ENCODE peak calls at places on chromosomes 6 and 20, in nine cellular contexts. F is tibial artery; P is dorsolateral prefrontal cortex; B is GM12878; D is stomach; W is neural progenitor cell; O is body of pancreas; A is CD8-positive, alpha-beta T cell; L is transverse colon. N is an unnamed sample.
A peak's percentile ranks its signal among the peaks of the same experiment; 100 is the strongest.

GRCh38 chr6:422423-423061 is 31.0 kb downstream of the IRF4 start:
- DNase-seq in F (no peak), P (no peak), B (no peak), D (no peak), W (no peak), O (no peak), A (peak; percentile 58), L (no peak), N (peak; percentile 23)

GRCh38 chr6:30007132-30007764 is 53.8 kb upstream of the POLR1H start:
- DNase-seq in F (no peak), P (no peak), B (no peak), D (peak; percentile 47), W (peak; percentile 63), O (peak; percentile 53), A (peak; percentile 29), L (peak; percentile 18), N (peak; percentile 29)

GRCh38 chr6:45454008-45454911 is 76.5 kb upstream of the SUPT3H start:
- DNase-seq in F (no peak), P (no peak), B (no peak), D (no peak), W (no peak), O (no peak), A (no peak), L (no peak), N (peak; percentile 27)

GRCh38 chr20:6525447-6526303 is 241.8 kb upstream of the BMP2 start:
- DNase-seq in F (no peak), P (no peak), B (no peak), D (no peak), W (peak; percentile 22), O (no peak), A (no peak), L (no peak), N (peak; percentile 73)

GRCh38 chr20:49486064-49486463 is 3.6 kb upstream of the KCNB1 start:
- DNase-seq in F (no peak), P (no peak), B (no peak), D (no peak), W (no peak), O (no peak), A (no peak), L (no peak), N (no peak)

GRCh38 chr6:45722876-45723275 is 292.8 kb downstream of the CLIC5 start:
- DNase-seq in F (no peak), P (no peak), B (no peak), D (no peak), W (no peak), O (no peak), A (no peak), L (no peak), N (peak; percentile 8)

GRCh38 chr6:147509900-147510299 is 1.4 kb downstream of the SAMD5 start:
- DNase-seq in F (no peak), P (no peak), B (no peak), D (no peak), W (no peak), O (no peak), A (no peak), L (peak; percentile 27), N (peak; percentile 6)

GRCh38 chr6:30709101-30709868 is 7.8 kb downstream of the MDC1 start:
- DNase-seq in F (no peak), P (no peak), B (no peak), D (no peak), W (no peak), O (no peak), A (no peak), L (no peak), N (no peak)

GRCh38 chr6:37168809-37169457 is 1.0 kb upstream of the PIM1 start:
- DNase-seq in F (no peak), P (no peak), B (no peak), D (no peak), W (no peak), O (no peak), A (no peak), L (no peak), N (peak; percentile 89)

GRCh38 chr20:25514747-25515340 is 70.5 kb downstream of the NINL start:
- DNase-seq in F (no peak), P (no peak), B (no peak), D (no peak), W (no peak), O (no peak), A (no peak), L (no peak), N (peak; percentile 20)

GRCh38 chr6:122709922-122710512 is 69.5 kb upstream of the FABP7 start:
- DNase-seq in F (no peak), P (no peak), B (peak; percentile 11), D (no peak), W (no peak), O (no peak), A (no peak), L (no peak), N (no peak)

GRCh38 chr6:33813960-33814662 is 10.3 kb upstream of the MLN start:
- DNase-seq in F (no peak), P (no peak), B (no peak), D (no peak), W (no peak), O (no peak), A (no peak), L (no peak), N (no peak)

GRCh38 chr6:51049288-51049982 is 230.8 kb downstream of the TFAP2B start:
- DNase-seq in F (no peak), P (no peak), B (no peak), D (no peak), W (no peak), O (no peak), A (no peak), L (no peak), N (no peak)

GRCh38 chr6:111980979-111981378 is 72.9 kb upstream of the CCN6 start:
- DNase-seq in F (peak; percentile 37), P (no peak), B (no peak), D (no peak), W (no peak), O (no peak), A (no peak), L (no peak), N (no peak)

GRCh38 chr6:106927531-106928398 is 46.8 kb downstream of the CD24 start:
- DNase-seq in F (no peak), P (no peak), B (no peak), D (peak; percentile 57), W (peak; percentile 87), O (peak; percentile 69), A (no peak), L (peak; percentile 67), N (peak; percentile 60)

GRCh38 chr6:37323568-37323967 is 30.2 kb upstream of the RNF8 start:
- DNase-seq in F (no peak), P (no peak), B (no peak), D (no peak), W (no peak), O (no peak), A (no peak), L (no peak), N (no peak)

GRCh38 chr20:25336561-25337422 is 53.8 kb downstream of the ABHD12 start:
- DNase-seq in F (no peak), P (peak; percentile 66), B (no peak), D (no peak), W (peak; percentile 35), O (peak; percentile 50), A (no peak), L (no peak), N (peak; percentile 84)

GRCh38 chr6:1619666-1620503 is 10.2 kb downstream of the FOXC1 start:
- DNase-seq in F (peak; percentile 47), P (no peak), B (no peak), D (no peak), W (peak; percentile 77), O (no peak), A (no peak), L (no peak), N (peak; percentile 61)

DNA sequence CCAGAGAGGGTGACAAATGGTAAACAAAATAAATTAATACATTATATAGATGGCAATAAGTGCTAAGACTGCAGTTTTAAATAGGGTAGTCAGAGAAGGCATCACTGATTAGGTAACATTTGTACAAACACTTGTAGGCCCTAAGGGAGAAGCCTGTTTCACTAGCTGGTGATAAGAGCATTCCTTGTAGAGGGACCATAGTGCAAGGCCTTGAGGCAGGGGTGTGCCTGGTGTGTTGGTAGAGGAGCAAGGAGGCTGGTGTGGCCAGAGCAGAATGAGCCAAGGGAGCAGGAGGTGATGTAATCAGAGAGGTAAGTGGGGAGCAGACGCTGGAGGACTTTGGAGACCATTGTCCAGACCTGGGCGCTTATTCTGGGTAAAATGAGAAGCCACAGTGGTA is 70.7 kb downstream of the ANKRD6 start:
- DNase-seq in F (no peak), P (no peak), B (no peak), D (no peak), W (no peak), O (no peak), A (no peak), L (no peak), N (no peak)
- H3K27ac ChIP-seq in F (no peak overlapping the region), P (no peak overlapping the region), B (no peak overlapping the region), D (no peak overlapping the region), W (peak overlapping the region; percentile 98), O (no peak overlapping the region), A (no peak overlapping the region), L (no peak overlapping the region), N (no peak overlapping the region)

DNA sequence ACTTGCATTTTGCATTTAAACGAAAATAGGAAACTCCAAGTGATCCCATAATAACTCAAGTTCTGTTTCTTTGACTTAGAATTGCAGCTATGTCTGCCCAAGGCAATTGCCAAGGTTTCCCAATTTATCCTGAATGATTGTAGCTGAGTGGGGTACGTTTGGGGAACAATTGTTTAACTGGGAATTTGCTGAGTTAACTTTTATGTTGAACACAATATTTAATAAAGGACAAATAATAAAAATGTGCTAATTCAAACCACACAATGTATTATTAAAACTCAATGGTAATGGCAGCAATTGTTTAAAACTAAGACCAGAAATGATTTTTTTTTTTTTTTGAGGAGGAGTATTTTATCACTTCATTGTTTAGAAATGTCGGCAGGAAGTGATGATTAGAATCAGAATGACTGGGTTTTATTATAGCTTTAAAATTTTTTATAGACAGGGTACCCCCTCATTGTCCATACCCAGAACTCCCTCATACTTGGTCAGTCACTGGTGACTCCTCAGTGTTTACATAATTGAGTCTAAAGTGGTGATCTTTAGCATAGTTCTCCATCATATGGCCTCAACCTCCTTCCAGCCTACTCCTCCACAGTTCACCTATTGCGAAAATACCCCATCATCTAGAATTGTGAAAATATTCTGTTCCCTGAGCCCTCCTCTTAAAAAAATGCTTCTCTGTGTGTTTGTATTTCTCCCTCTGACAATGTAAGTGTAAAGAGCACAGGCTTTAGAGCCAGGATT is 389.2 kb upstream of the CITED2 start:
- DNase-seq in F (no peak), P (no peak), B (no peak), D (no peak), W (no peak), O (no peak), A (no peak), L (no peak), N (no peak)
- H3K27ac ChIP-seq in F (peak overlapping the region; percentile 64), P (peak overlapping the region; percentile 66), B (no peak overlapping the region), D (peak overlapping the region; percentile 76), W (no peak overlapping the region), O (peak overlapping the region; percentile 50), A (no peak overlapping the region), L (peak overlapping the region; percentile 75), N (no peak overlapping the region)

GRCh38 chr20:63454729-63455567 is 17.5 kb downstream of the KCNQ2 start:
- DNase-seq in F (no peak), P (no peak), B (no peak), D (no peak), W (no peak), O (no peak), A (no peak), L (no peak), N (peak; percentile 80)
- H3K27ac ChIP-seq in F (no peak overlapping the region), P (peak overlapping the region; percentile 68), B (no peak overlapping the region), D (no peak overlapping the region), W (no peak overlapping the region), O (no peak overlapping the region), A (no peak overlapping the region), L (no peak overlapping the region), N (no peak overlapping the region)

DNA sequence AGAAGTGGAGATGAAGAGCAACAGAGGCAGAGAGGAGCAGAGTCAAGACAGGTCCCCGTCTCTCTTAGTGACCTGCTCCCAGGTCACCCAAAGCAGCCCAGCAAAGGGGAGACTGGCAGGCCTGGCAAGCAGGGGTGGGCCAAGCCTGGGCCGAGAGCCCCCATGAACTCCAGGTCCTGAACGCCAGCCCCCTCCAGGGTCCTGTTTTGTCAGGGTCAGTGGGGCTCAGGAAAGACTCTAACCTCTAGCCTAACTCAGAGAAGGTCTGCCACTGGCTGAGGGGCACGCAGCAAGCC is 1.2 kb downstream of the NECAB3 start:
- DNase-seq in F (no peak), P (no peak), B (no peak), D (no peak), W (no peak), O (no peak), A (no peak), L (no peak), N (no peak)
- H3K27ac ChIP-seq in F (peak overlapping the region; percentile 98), P (peak overlapping the region; percentile 91), B (no peak overlapping the region), D (peak overlapping the region; percentile 94), W (no peak overlapping the region), O (no peak overlapping the region), A (no peak overlapping the region), L (peak overlapping the region; percentile 89), N (no peak overlapping the region)

N was measured in mesendoderm.